ENCODE peak calls at places on chromosomes 1 and 21, in four cellular contexts. F is stomach, R is transverse colon, D is A549. A is an unnamed sample.

GRCh38 chr1:51284487-51284954 is 45.8 kb downstream of the TTC39A start:
- DNase-seq in R (peak), D (peak), F (peak), A (no peak)

GRCh38 chr1:243587823-243588560 is 262.1 kb downstream of the AKT3 start:
- DNase-seq in F (no peak), R (no peak), D (no peak), A (no peak)

GRCh38 chr1:24555591-24556413 is at the start of gene NCMAP:
- DNase-seq in R (peak), D (no peak), F (peak), A (peak)

GRCh38 chr1:210330279-210330866 is 1.7 kb downstream of the HHAT start:
- DNase-seq in R (no peak), D (no peak), F (no peak), A (no peak)

GRCh38 chr21:46096997-46097825 is 701 bp upstream of the COL6A2 start:
- DNase-seq in R (peak), F (peak), D (no peak), A (peak)

GRCh38 chr1:112542206-112542973 is 33.6 kb downstream of the WNT2B start:
- DNase-seq in F (no peak), R (no peak), D (no peak), A (no peak)

GRCh38 chr1:204889681-204890373 is 19.2 kb downstream of the NFASC start:
- DNase-seq in R (no peak), F (no peak), D (no peak), A (no peak)

GRCh38 chr1:150484861-150485260 is 2.4 kb upstream of the TARS2 start:
- DNase-seq in R (no peak), D (peak), F (no peak), A (no peak)

GRCh38 chr21:38760017-38760761 is 45.5 kb upstream of the ETS2 start:
- DNase-seq in F (no peak), D (no peak), R (no peak), A (no peak)

GRCh38 chr1:47487332-47487731 is 49.5 kb downstream of the FOXD2 start:
- DNase-seq in D (no peak), R (no peak), F (no peak), A (no peak)

GRCh38 chr1:52348704-52349301 is 17.2 kb downstream of the CC2D1B start:
- DNase-seq in F (no peak), R (no peak), D (peak), A (no peak)

GRCh38 chr1:182064611-182065010 is 3.1 kb upstream of the ZNF648 start:
- DNase-seq in R (no peak), D (no peak), F (no peak), A (no peak)

GRCh38 chr1:178493301-178493741 is 3.4 kb downstream of the CLEC20A start:
- DNase-seq in R (no peak), F (no peak), D (no peak), A (peak)

GRCh38 chr1:19393051-19393450 is 80.9 kb downstream of the SLC66A1 start:
- DNase-seq in R (no peak), F (no peak), D (no peak), A (no peak)

GRCh38 chr1:214290399-214291037 is 9.6 kb downstream of the SMYD2 start:
- DNase-seq in R (no peak), F (no peak), D (no peak), A (no peak)

GRCh38 chr1:206723500-206724472 is 39.1 kb downstream of the MAPKAPK2 start:
- DNase-seq in D (peak), F (peak), R (no peak), A (peak)

GRCh38 chr1:2046225-2046917 is 3.8 kb upstream of the PRKCZ start:
- DNase-seq in D (peak), R (peak), F (peak), A (peak)

GRCh38 chr1:211684791-211685190 is 9.4 kb upstream of the NEK2 start:
- DNase-seq in F (no peak), D (no peak), R (no peak), A (no peak)

GRCh38 chr1:169160845-169161511 is 54.5 kb downstream of the ATP1B1 start:
- DNase-seq in F (no peak), D (no peak), R (no peak), A (no peak)

GRCh38 chr1:26210471-26210870 is 20.1 kb downstream of the CATSPER4 start:
- DNase-seq in D (no peak), F (no peak), R (no peak), A (no peak)

GRCh38 chr21:31161157-31161556 is 122.9 kb upstream of the KRTAP19-8 start:
- DNase-seq in D (no peak), F (no peak), R (no peak), A (no peak)

GRCh38 chr1:236425031-236425663 is 31.1 kb downstream of the EDARADD start:
- DNase-seq in R (no peak), D (peak), F (no peak), A (no peak)

GRCh38 chr1:227190321-227190720 is 128.0 kb downstream of the CDC42BPA start:
- DNase-seq in R (no peak), F (no peak), D (no peak), A (no peak)

GRCh38 chr1:181099152-181100014 is 10.9 kb downstream of the IER5 start:
- DNase-seq in D (no peak), F (no peak), R (no peak), A (no peak)

GRCh38 chr1:230760360-230760827 is 13.2 kb downstream of the CAPN9 start:
- DNase-seq in R (peak), F (peak), D (no peak), A (no peak)

GRCh38 chr1:20478072-20478660 is 7.8 kb downstream of the CAMK2N1 start:
- DNase-seq in R (no peak), D (no peak), F (no peak), A (no peak)

GRCh38 chr1:234515411-234515810 is 36.4 kb upstream of the TARBP1 start:
- DNase-seq in D (peak), R (no peak), F (no peak), A (no peak)

GRCh38 chr21:36282568-36283230 is 37.3 kb upstream of the MORC3 start:
- DNase-seq in R (no peak), F (no peak), D (no peak), A (no peak)

GRCh38 chr1:26949266-26949925 is 10.9 kb downstream of the KDF1 start:
- DNase-seq in R (no peak), F (no peak), D (no peak), A (no peak)

GRCh38 chr1:202202500-202203168 is 9.0 kb downstream of the LGR6 start:
- DNase-seq in F (no peak), R (no peak), D (no peak), A (no peak)

GRCh38 chr1:32801096-32801713 is 16.0 kb downstream of the YARS1 start:
- DNase-seq in R (no peak), F (no peak), D (no peak), A (no peak)

GRCh38 chr1:152580433-152580832 is at the start of gene LCE3D:
- DNase-seq in R (no peak), D (no peak), F (no peak), A (no peak)

GRCh38 chr1:221212926-221213325 is 333.7 kb downstream of the HLX start:
- DNase-seq in D (no peak), R (no peak), F (no peak), A (no peak)

GRCh38 chr1:243547906-243548305 is 292.1 kb downstream of the SDCCAG8 start:
- DNase-seq in D (no peak), F (no peak), R (no peak), A (no peak)

GRCh38 chr1:6170116-6170741 is 9.9 kb downstream of the CHD5 start:
- DNase-seq in D (no peak), F (no peak), R (no peak), A (no peak)

GRCh38 chr1:30955448-30956015 is 47.0 kb upstream of the SDC3 start:
- DNase-seq in F (no peak), R (no peak), D (no peak), A (no peak)

GRCh38 chr1:194658090-194658439 is 1471.7 kb upstream of the B3GALT2 start:
- DNase-seq in D (peak), R (no peak), F (no peak), A (no peak)

GRCh38 chr1:222582099-222582774 is 7.5 kb downstream of the TAF1A start:
- DNase-seq in R (no peak), D (no peak), F (no peak), A (no peak)

GRCh38 chr1:201533836-201534235 is 5.1 kb upstream of the NAV1 start:
- DNase-seq in R (no peak), F (no peak), D (no peak), A (no peak)

GRCh38 chr1:206905295-206906164 is 8.3 kb downstream of the IL24 start:
- DNase-seq in F (no peak), R (no peak), D (peak), A (no peak)

GRCh38 chr1:99738858-99739465 is 27.5 kb downstream of the FRRS1 start:
- DNase-seq in R (no peak), D (peak), F (no peak), A (no peak)
- TF ChIP-seq EP300 in R (no peak), D (no peak), F (no peak), A (no peak)

DNA sequence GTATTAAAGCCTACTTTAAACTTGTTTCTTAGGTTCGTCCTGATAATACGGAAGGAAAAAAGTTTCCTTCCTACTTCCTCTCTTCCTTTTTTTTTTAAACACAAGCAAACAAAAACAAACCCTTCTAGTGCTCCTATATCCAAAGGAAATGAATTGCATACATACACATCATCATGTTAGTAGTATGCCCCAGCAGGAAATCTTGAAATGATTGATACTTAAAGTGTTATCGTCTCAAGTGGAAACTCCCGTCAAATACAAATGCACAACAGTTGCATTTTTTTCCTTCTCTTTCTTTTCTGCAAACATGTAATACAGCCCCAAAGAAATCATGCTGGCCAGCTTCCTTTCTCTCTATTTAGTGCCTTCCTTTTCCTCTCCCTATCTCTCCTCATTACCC is 336.8 kb upstream of the ADGRL2 start:
- DNase-seq in D (no peak), R (no peak), F (no peak), A (no peak)
- TF ChIP-seq EP300 in D (no peak), R (no peak), F (no peak), A (no peak)

GRCh38 chr1:81428998-81429397 is 371.7 kb upstream of the ADGRL2 start:
- DNase-seq in R (no peak), D (no peak), F (no peak), A (no peak)

GRCh38 chr1:81424056-81424455 is 376.7 kb upstream of the ADGRL2 start:
- DNase-seq in D (no peak), R (no peak), F (no peak), A (no peak)

GRCh38 chr1:81420760-81421159 is 380.0 kb upstream of the ADGRL2 start:
- DNase-seq in F (no peak), R (no peak), D (no peak), A (no peak)

GRCh38 chr1:81430236-81430635 is 370.5 kb upstream of the ADGRL2 start:
- DNase-seq in R (no peak), F (no peak), D (no peak), A (no peak)

GRCh38 chr1:81424816-81425215 is 375.9 kb upstream of the ADGRL2 start:
- DNase-seq in F (no peak), R (no peak), D (no peak), A (no peak)
- TF ChIP-seq EP300 in F (no peak), R (no peak), D (no peak), A (no peak)

GRCh38 chr1:183209533-183210158 is 23.6 kb downstream of the LAMC2 start:
- DNase-seq in D (peak), R (no peak), F (no peak), A (no peak)

GRCh38 chr1:183203094-183203493 is 17.0 kb downstream of the LAMC2 start:
- DNase-seq in F (no peak), R (no peak), D (no peak), A (no peak)

GRCh38 chr1:183206538-183207117 is 20.6 kb downstream of the LAMC2 start:
- DNase-seq in D (no peak), R (no peak), F (no peak), A (no peak)

GRCh38 chr1:183200451-183200850 is 14.4 kb downstream of the LAMC2 start:
- DNase-seq in R (no peak), D (no peak), F (no peak), A (no peak)

DNA sequence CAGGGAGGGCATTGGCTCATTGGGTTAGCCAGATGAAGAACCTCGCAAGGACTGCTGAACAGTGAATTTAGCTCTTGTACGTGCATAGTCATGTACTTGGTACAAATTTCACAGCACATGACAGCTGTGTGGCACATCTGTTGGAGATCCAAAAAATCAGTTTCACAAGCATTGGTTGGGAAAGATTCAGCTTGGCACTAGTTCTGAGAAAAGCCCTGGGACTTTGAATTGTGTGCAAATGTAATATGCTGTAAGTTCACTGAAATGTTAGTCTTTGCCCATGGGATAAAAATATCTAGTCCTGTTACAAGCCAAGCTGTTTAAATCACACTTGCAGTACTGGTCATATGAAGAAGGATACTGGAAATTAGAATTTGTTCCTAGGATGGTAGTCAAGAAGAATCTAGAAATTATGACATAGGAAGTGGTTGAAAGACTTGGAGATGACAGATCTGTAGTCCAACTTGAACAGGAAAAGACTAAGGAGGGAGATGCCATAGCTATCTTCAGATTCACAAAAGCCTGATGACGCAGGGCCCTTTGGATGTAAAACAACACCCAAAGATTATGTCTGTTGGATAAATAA is 19.2 kb downstream of the LAMC2 start:
- DNase-seq in F (no peak), R (no peak), D (no peak), A (no peak)
- TF ChIP-seq EP300 in F (peak), R (peak), D (no peak), A (no peak)

GRCh38 chr1:157313240-157313807 is 175.1 kb upstream of the ETV3 start:
- DNase-seq in F (no peak), R (no peak), D (no peak), A (peak)

GRCh38 chr1:157314408-157314807 is 176.2 kb upstream of the ETV3 start:
- DNase-seq in R (no peak), D (no peak), F (no peak), A (no peak)

GRCh38 chr1:157311730-157312269 is 173.6 kb upstream of the ETV3 start:
- DNase-seq in D (no peak), F (no peak), R (no peak), A (no peak)

GRCh38 chr1:157310401-157310800 is 172.2 kb upstream of the ETV3 start:
- DNase-seq in D (no peak), R (no peak), F (no peak), A (no peak)

DNA sequence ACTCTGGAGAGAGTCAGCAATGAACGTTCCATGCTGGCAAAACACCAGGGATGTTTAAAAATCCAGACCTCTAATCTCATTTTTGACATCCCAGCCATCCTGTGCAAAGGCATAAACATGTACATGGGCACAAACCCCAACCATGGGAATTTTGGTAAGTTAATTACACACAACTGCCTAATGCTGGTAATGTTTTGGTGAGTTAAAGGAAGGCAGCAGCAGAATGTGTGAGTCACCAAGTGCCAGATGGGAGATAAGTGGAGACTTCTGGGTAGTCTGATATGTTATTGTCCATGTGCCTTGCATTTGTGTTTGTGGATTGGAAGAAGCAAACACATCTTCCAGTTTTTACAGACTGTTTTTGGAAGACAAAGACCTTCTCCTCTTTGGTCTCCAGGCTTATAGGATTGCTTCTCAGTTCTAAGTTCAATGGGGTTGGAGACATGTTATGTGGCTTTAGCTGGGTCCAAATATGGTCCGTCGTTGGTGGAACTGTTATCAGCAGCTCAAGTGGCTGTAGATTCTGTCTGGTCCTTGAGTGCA is 174.1 kb upstream of the ETV3 start:
- DNase-seq in F (no peak), D (no peak), R (no peak), A (no peak)
- TF ChIP-seq EP300 in F (no peak), D (no peak), R (no peak), A (no peak)

GRCh38 chr1:108521990-108522393 is 37.9 kb upstream of the EEIG2 start:
- DNase-seq in F (no peak), R (no peak), D (no peak), A (no peak)
- TF ChIP-seq EP300 in F (no peak), R (no peak), D (no peak), A (no peak)

GRCh38 chr1:155083865-155084721 is 5.5 kb downstream of the EFNA3 start:
- DNase-seq in F (no peak), D (peak), R (peak), A (peak)

GRCh38 chr1:155086182-155086741 is 7.6 kb downstream of the EFNA3 start:
- DNase-seq in D (peak), R (peak), F (peak), A (peak)

GRCh38 chr1:155082941-155083541 is 4.4 kb downstream of the EFNA3 start:
- DNase-seq in R (peak), D (no peak), F (no peak), A (no peak)

GRCh38 chr1:155085504-155086181 is 7.0 kb downstream of the EFNA3 start:
- DNase-seq in F (peak), R (peak), D (peak), A (peak)

GRCh38 chr1:155084722-155085503 is 6.3 kb downstream of the EFNA3 start:
- DNase-seq in D (peak), F (peak), R (peak), A (peak)
- TF ChIP-seq EP300 in D (no peak), F (no peak), R (peak), A (no peak)

A was measured in upper lobe of left lung.